ENCODE peak calls at places on chromosomes 16 and 17, in five cellular contexts. D, X, I, K and U are unnamed samples.

GRCh38 chr16:15811778-15812750 is 44.8 kb downstream of the MYH11 start:
- DNase-seq in I (no peak), D (no peak), X (peak; percentile 42), K (peak; percentile 77), U (no peak)

GRCh38 chr17:14793237-14793636 is 471.9 kb downstream of the PMP22 start:
- DNase-seq in I (no peak), D (no peak), X (no peak), K (peak; percentile 67), U (no peak)

GRCh38 chr16:17493012-17493411 is 22.3 kb upstream of the XYLT1 start:
- DNase-seq in K (no peak), X (no peak), I (no peak), D (no peak), U (no peak)

GRCh38 chr17:2705888-2706795 is 5.4 kb downstream of the CLUH start:
- DNase-seq in I (no peak), X (peak; percentile 24), D (no peak), K (no peak), U (no peak)

GRCh38 chr16:66116163-66116792 is 250.2 kb upstream of the CDH5 start:
- DNase-seq in K (no peak), I (no peak), X (no peak), D (no peak), U (no peak)

GRCh38 chr17:32348483-32348800 is 1.5 kb upstream of the ZNF207 start:
- DNase-seq in D (no peak), K (no peak), X (no peak), I (no peak), U (no peak)

GRCh38 chr17:74196541-74197310 is 6.8 kb upstream of the RPL38 start:
- DNase-seq in K (no peak), I (no peak), D (no peak), X (no peak), U (no peak)

GRCh38 chr16:54412777-54413455 is 126.3 kb upstream of the IRX3 start:
- DNase-seq in D (no peak), X (no peak), K (no peak), I (no peak), U (no peak)

GRCh38 chr17:82237083-82237745 is 8.4 kb downstream of the SLC16A3 start:
- DNase-seq in I (no peak), D (no peak), X (no peak), K (no peak), U (no peak)

GRCh38 chr17:74172700-74173099 is 30.8 kb upstream of the RPL38 start:
- DNase-seq in D (no peak), I (no peak), K (no peak), X (no peak), U (no peak)

GRCh38 chr16:81447383-81448101 is 2.9 kb downstream of the CMIP start:
- DNase-seq in I (no peak), X (no peak), K (no peak), D (no peak), U (no peak)